ENCODE peak calls at places on chromosomes 3 and 15, in nine cellular contexts. F is mammary epithelial cell, U is left ventricle myocardium inferior, C is stomach, D is cardiac muscle cell, M is prostate gland, J is cardiac fibroblast, B is B cell, V is brain microvascular endothelial cell. Q is an unnamed sample.

GRCh38 chr15:38888701-38889154 is 324.1 kb upstream of the RASGRP1 start:
- DNase-seq in M (peak), C (no peak), F (no peak), B (no peak), V (no peak), J (no peak), D (no peak), U (no peak), Q (no peak)

GRCh38 chr3:63644212-63644777 is 8.2 kb upstream of the SNTN start:
- DNase-seq in J (no peak), D (no peak), B (no peak), U (no peak), F (no peak), V (no peak), M (no peak), C (no peak), Q (no peak)

GRCh38 chr3:154244644-154245043 is 79.6 kb downstream of the DHX36 start:
- DNase-seq in C (no peak), D (peak), J (peak), F (peak), U (no peak), B (no peak), V (peak), M (no peak), Q (no peak)

GRCh38 chr3:134351421-134351820 is 22.8 kb downstream of the AMOTL2 start:
- DNase-seq in U (peak), J (peak), V (no peak), F (no peak), C (no peak), M (no peak), D (peak), B (no peak), Q (no peak)

GRCh38 chr3:32121137-32121536 is 14.7 kb downstream of the GPD1L start:
- DNase-seq in M (no peak), C (no peak), B (no peak), U (no peak), D (no peak), F (no peak), V (no peak), J (no peak), Q (no peak)

GRCh38 chr15:68699124-68699880 is 120.5 kb downstream of the CORO2B start:
- DNase-seq in B (no peak), V (no peak), U (no peak), M (no peak), F (no peak), D (no peak), C (no peak), J (no peak), Q (no peak)

GRCh38 chr15:52576692-52577091 is 7.9 kb upstream of the ARPP19 start:
- DNase-seq in J (no peak), C (no peak), V (no peak), D (no peak), B (no peak), F (no peak), M (no peak), U (no peak), Q (no peak)

GRCh38 chr3:53805463-53806159 is 40.6 kb downstream of the CHDH start:
- DNase-seq in B (no peak), V (no peak), M (no peak), J (no peak), C (no peak), U (no peak), D (no peak), F (no peak), Q (no peak)

GRCh38 chr3:36677331-36678007 is 86.9 kb downstream of the DCLK3 start:
- DNase-seq in B (no peak), V (peak), J (peak), U (no peak), C (no peak), F (peak), D (peak), M (no peak), Q (peak)

GRCh38 chr3:150605998-150606641 is 3.0 kb downstream of the SELENOT start:
- DNase-seq in J (no peak), D (no peak), B (no peak), C (no peak), V (no peak), U (no peak), F (no peak), M (no peak), Q (no peak)

GRCh38 chr15:77179541-77179998 is 108.7 kb upstream of the TSPAN3 start:
- DNase-seq in J (peak), B (no peak), D (peak), F (no peak), V (no peak), M (no peak), U (no peak), C (no peak), Q (no peak)

GRCh38 chr15:99703603-99704443 is 29.4 kb downstream of the LYSMD4 start:
- DNase-seq in C (no peak), B (peak), V (peak), M (no peak), J (peak), U (no peak), D (peak), F (peak), Q (peak)

GRCh38 chr3:188037116-188037718 is 116.7 kb upstream of the LPP start:
- DNase-seq in F (peak), B (no peak), M (no peak), V (no peak), J (peak), D (peak), C (peak), U (no peak), Q (peak)

GRCh38 chr15:59340325-59340724 is 32.3 kb downstream of the MYO1E start:
- DNase-seq in V (no peak), B (no peak), U (no peak), J (no peak), D (no peak), F (no peak), M (no peak), C (no peak), Q (no peak)

GRCh38 chr3:190424108-190424477 is 25.6 kb downstream of the TMEM207 start:
- DNase-seq in F (no peak), J (no peak), C (no peak), D (no peak), V (no peak), B (no peak), U (no peak), M (no peak), Q (no peak)

GRCh38 chr15:74179983-74180688 is 6.6 kb downstream of the ISLR start:
- DNase-seq in M (no peak), D (peak), U (peak), B (no peak), F (peak), V (peak), C (no peak), J (peak), Q (no peak)

GRCh38 chr3:77248420-77248819 is 208.5 kb downstream of the ROBO2 start:
- DNase-seq in M (no peak), U (no peak), V (no peak), D (no peak), F (no peak), J (no peak), C (no peak), B (no peak), Q (no peak)

GRCh38 chr15:74294010-74294409 is 57.9 kb downstream of the CCDC33 start:
- DNase-seq in U (no peak), J (no peak), C (no peak), B (no peak), M (no peak), F (no peak), D (no peak), V (no peak), Q (no peak)

GRCh38 chr3:147616998-147617619 is 207.9 kb downstream of the ZIC1 start:
- DNase-seq in B (no peak), F (no peak), M (no peak), V (no peak), D (peak), C (no peak), U (no peak), J (peak), Q (no peak)

GRCh38 chr3:42556089-42556632 is 25.6 kb downstream of the SEC22C start:
- DNase-seq in D (no peak), M (no peak), U (no peak), V (no peak), C (no peak), J (no peak), F (peak), B (no peak), Q (no peak)

GRCh38 chr3:27542469-27542868 is 58.3 kb upstream of the SLC4A7 start:
- DNase-seq in F (no peak), V (no peak), C (no peak), J (no peak), U (no peak), D (no peak), B (no peak), M (no peak), Q (no peak)

GRCh38 chr3:98711426-98711825 is 51.7 kb upstream of the ST3GAL6 start:
- DNase-seq in J (no peak), U (no peak), V (no peak), F (no peak), C (no peak), B (no peak), D (no peak), M (no peak), Q (no peak)

GRCh38 chr3:5798809-5799208 is 611.3 kb downstream of the EDEM1 start:
- DNase-seq in V (no peak), U (no peak), B (no peak), D (no peak), M (no peak), J (no peak), F (no peak), C (no peak), Q (no peak)

GRCh38 chr3:4417449-4417848 is 49.6 kb downstream of the SUMF1 start:
- DNase-seq in C (no peak), U (no peak), V (peak), D (peak), B (no peak), F (no peak), M (peak), J (peak), Q (no peak)

GRCh38 chr3:55884491-55885285 is 397.6 kb upstream of the WNT5A start:
- DNase-seq in M (no peak), U (no peak), C (no peak), D (no peak), J (no peak), V (no peak), F (peak), B (no peak), Q (no peak)

GRCh38 chr3:66544619-66545429 is 44.0 kb upstream of the LRIG1 start:
- DNase-seq in J (no peak), B (no peak), U (no peak), D (no peak), M (no peak), V (no peak), F (no peak), C (no peak), Q (no peak)

GRCh38 chr3:171741377-171741776 is 68.9 kb downstream of the PLD1 start:
- DNase-seq in D (no peak), C (no peak), F (no peak), V (no peak), M (no peak), J (no peak), B (no peak), U (no peak), Q (no peak)

GRCh38 chr15:90872481-90873184 is 4.2 kb downstream of the FURIN start:
- DNase-seq in M (no peak), J (peak), U (no peak), V (peak), C (no peak), D (peak), F (peak), B (no peak), Q (no peak)

GRCh38 chr15:63203451-63204090 is 14.2 kb downstream of the RAB8B start:
- DNase-seq in F (no peak), B (peak), V (peak), U (no peak), M (no peak), J (no peak), D (no peak), C (no peak), Q (no peak)

GRCh38 chr3:47586746-47587145 is 8.1 kb upstream of the CSPG5 start:
- DNase-seq in U (no peak), F (no peak), V (no peak), B (no peak), C (no peak), J (no peak), D (no peak), M (no peak), Q (no peak)

GRCh38 chr15:62450061-62450460 is 285.0 kb upstream of the C2CD4B start:
- DNase-seq in M (no peak), B (no peak), J (no peak), F (no peak), V (no peak), D (no peak), C (no peak), U (no peak), Q (no peak)

GRCh38 chr3:141379250-141379872 is 11.1 kb downstream of the ZBTB38 start:
- DNase-seq in D (no peak), F (no peak), J (no peak), C (no peak), M (no peak), B (no peak), V (no peak), U (no peak), Q (no peak)

GRCh38 chr3:48765376-48765775 is 48.4 kb upstream of the IP6K2 start:
- DNase-seq in U (no peak), J (peak), V (no peak), B (no peak), F (peak), M (peak), C (peak), D (peak), Q (no peak)

GRCh38 chr15:74778599-74778970 is 3.3 kb upstream of the CSK start:
- DNase-seq in U (no peak), D (no peak), C (no peak), J (no peak), M (no peak), F (no peak), B (no peak), V (no peak), Q (no peak)

GRCh38 chr3:172577962-172578560 is 54.8 kb upstream of the TNFSF10 start:
- DNase-seq in V (no peak), C (no peak), J (no peak), D (no peak), B (no peak), F (no peak), M (no peak), U (no peak), Q (no peak)

GRCh38 chr3:40976241-40976640 is 223.1 kb upstream of the CTNNB1 start:
- DNase-seq in V (no peak), D (no peak), B (no peak), F (no peak), C (no peak), J (no peak), M (no peak), U (no peak), Q (no peak)

DNA sequence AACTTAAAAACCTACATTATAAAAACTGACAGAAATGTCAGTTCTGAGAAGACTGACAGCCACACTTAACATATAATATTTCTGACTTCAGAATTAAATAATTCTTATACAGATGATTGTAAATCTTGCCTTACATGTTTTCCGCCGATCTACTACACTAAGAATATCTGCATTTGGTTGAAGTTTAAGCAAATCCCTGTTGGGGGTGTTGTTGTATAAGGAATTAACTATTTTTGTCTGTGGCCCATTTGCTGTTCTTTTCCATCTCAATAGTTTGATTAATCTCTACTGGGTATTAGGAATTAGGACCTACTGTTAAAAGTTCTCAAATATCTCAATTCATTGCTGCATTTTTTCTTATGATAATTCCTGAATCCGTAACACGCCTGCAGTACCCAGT is 838.3 kb upstream of the ROBO1 start:
- DNase-seq in F (no peak), J (peak), D (no peak), C (no peak), U (no peak), V (no peak), B (no peak), M (no peak), Q (no peak)
- TF ChIP-seq CTCF in F (no peak), J (no peak), D (no peak), C (no peak), U (no peak), V (no peak), B (no peak), M (no peak), Q (no peak)

GRCh38 chr3:169759256-169759655 is 5.6 kb downstream of the TERC start:
- DNase-seq in B (no peak), D (peak), U (no peak), M (no peak), F (peak), C (no peak), J (peak), V (peak), Q (no peak)
- TF ChIP-seq CTCF in B (no peak), D (no peak), U (no peak), M (no peak), F (no peak), C (no peak), J (no peak), V (no peak), Q (no peak)

DNA sequence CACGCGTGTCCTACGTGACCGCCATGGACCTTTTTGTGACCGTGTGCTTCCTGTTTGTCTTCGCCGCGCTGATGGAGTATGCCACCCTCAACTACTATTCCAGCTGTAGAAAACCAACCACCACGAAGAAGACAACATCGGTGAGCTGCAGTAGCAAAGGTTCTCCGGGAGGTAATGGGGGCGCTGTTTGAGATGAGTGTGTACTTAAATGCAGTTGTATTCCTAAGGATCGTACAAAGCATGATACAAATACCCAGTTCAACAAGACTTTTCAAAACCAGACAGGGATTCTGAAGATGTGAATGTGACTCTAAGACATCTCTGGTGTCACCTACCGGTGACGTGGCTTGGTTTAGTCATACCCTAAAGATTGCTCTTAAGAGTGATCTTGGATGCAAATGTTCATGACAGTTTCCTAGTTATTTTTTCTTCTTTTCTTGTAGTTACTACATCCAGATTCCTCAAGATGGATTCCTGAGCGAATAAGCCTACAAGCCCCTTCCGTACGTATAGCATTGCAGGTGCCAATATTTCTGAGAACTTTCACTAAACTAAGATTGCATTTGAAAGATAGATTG is 556.6 kb downstream of the GABRG3 start:
- DNase-seq in B (no peak), V (no peak), J (no peak), F (no peak), C (no peak), U (no peak), M (no peak), D (no peak), Q (no peak)
- TF ChIP-seq CTCF in B (no peak), V (peak), J (no peak), F (no peak), C (no peak), U (no peak), M (no peak), D (no peak), Q (no peak)

GRCh38 chr3:7547826-7548225 is 686.9 kb downstream of the GRM7 start:
- DNase-seq in C (no peak), F (no peak), J (no peak), M (no peak), B (no peak), V (no peak), U (no peak), D (no peak), Q (no peak)

GRCh38 chr3:7545334-7545733 is 684.4 kb downstream of the GRM7 start:
- DNase-seq in M (no peak), C (no peak), U (no peak), V (no peak), D (peak), J (peak), F (no peak), B (no peak), Q (no peak)

GRCh38 chr3:7543294-7543693 is 682.4 kb downstream of the GRM7 start:
- DNase-seq in M (no peak), B (no peak), F (peak), C (no peak), D (peak), V (no peak), U (no peak), J (peak), Q (no peak)

GRCh38 chr3:7546219-7546618 is 685.3 kb downstream of the GRM7 start:
- DNase-seq in V (peak), B (no peak), U (no peak), J (peak), F (peak), M (no peak), C (peak), D (peak), Q (no peak)
- TF ChIP-seq CTCF in V (peak), B (no peak), U (peak), J (peak), F (no peak), M (no peak), C (peak), D (peak), Q (no peak)